ENCODE peak calls at places on chromosomes 2 and 18, in seven cellular contexts. P, L, R, N, G, I and F are unnamed samples.

GRCh38 chr2:226644342-226644957 is 155.2 kb downstream of the IRS1 start:
- DNase-seq in R (no peak), I (peak; percentile 33), P (peak; percentile 78), L (peak; percentile 67), G (no peak), N (no peak), F (no peak)

GRCh38 chr2:239903210-239903609 is 121.9 kb downstream of the NDUFA10 start:
- DNase-seq in R (no peak), L (no peak), P (no peak), G (no peak), I (no peak), N (no peak), F (no peak)

GRCh38 chr2:208406474-208407451 is at the start of gene PTH2R:
- DNase-seq in I (no peak), P (no peak), G (no peak), L (peak; percentile 5), N (no peak), R (peak; percentile 71), F (no peak)

GRCh38 chr2:208867374-208867773 is 460.8 kb downstream of the PTH2R start:
- DNase-seq in P (no peak), G (no peak), N (no peak), I (no peak), R (no peak), L (no peak), F (no peak)

GRCh38 chr2:10658041-10658913 is 31.5 kb downstream of the NOL10 start:
- DNase-seq in G (no peak), I (no peak), L (peak; percentile 59), R (no peak), N (peak; percentile 80), P (peak; percentile 88), F (peak; percentile 67)

GRCh38 chr2:27083410-27084296 is 2.9 kb upstream of the KHK start:
- DNase-seq in L (no peak), I (no peak), P (no peak), G (no peak), R (no peak), N (peak; percentile 31), F (no peak)

GRCh38 chr2:105143467-105144127 is 97.9 kb upstream of the GPR45 start:
- DNase-seq in L (no peak), P (no peak), G (no peak), R (no peak), N (no peak), I (no peak), F (no peak)

GRCh38 chr2:9984217-9984739 is 32.8 kb downstream of the GRHL1 start:
- DNase-seq in I (no peak), P (peak; percentile 50), G (peak; percentile 73), R (no peak), L (peak; percentile 73), N (no peak), F (no peak)

GRCh38 chr18:3448845-3449701 is 899 bp upstream of the TGIF1 start:
- DNase-seq in I (peak; percentile 83), G (peak; percentile 86), R (peak; percentile 81), P (peak; percentile 83), N (peak; percentile 89), L (peak; percentile 94), F (no peak)

GRCh38 chr2:72980535-72981217 is 63.4 kb downstream of the EMX1 start:
- DNase-seq in N (peak; percentile 64), I (no peak), G (no peak), L (no peak), R (no peak), P (peak; percentile 22), F (peak; percentile 31)

GRCh38 chr2:120510751-120511395 is 164.9 kb downstream of the INHBB start:
- DNase-seq in R (no peak), L (no peak), N (no peak), P (no peak), I (no peak), G (no peak), F (no peak)

GRCh38 chr2:12262681-12263436 is 453.9 kb upstream of the TRIB2 start:
- DNase-seq in R (peak; percentile 60), P (peak; percentile 52), G (no peak), I (no peak), N (no peak), L (peak; percentile 87), F (no peak)

GRCh38 chr2:197265931-197266330 is 44.6 kb downstream of the ANKRD44 start:
- DNase-seq in L (no peak), I (no peak), P (no peak), N (no peak), R (no peak), G (no peak), F (no peak)

GRCh38 chr2:54360055-54360792 is 95.9 kb upstream of the SPTBN1 start:
- DNase-seq in L (peak; percentile 76), I (peak; percentile 44), G (peak; percentile 94), N (no peak), R (peak; percentile 40), P (peak; percentile 50), F (no peak)

GRCh38 chr2:202642567-202642966 is 7.8 kb downstream of the FAM117B start:
- DNase-seq in N (no peak), G (no peak), L (no peak), P (no peak), I (no peak), R (no peak), F (no peak)

GRCh38 chr18:38961880-38962279 is 1396.3 kb upstream of the CELF4 start:
- DNase-seq in N (no peak), G (no peak), R (no peak), L (no peak), I (no peak), P (no peak), F (no peak)

GRCh38 chr2:168136392-168136977 is 110.9 kb downstream of the STK39 start:
- DNase-seq in G (peak; percentile 57), L (peak; percentile 65), P (peak; percentile 59), N (no peak), I (no peak), R (no peak), F (no peak)

GRCh38 chr2:34498561-34498960 is 899.5 kb upstream of the FAM98A start:
- DNase-seq in G (no peak), P (no peak), R (no peak), L (no peak), N (no peak), I (no peak), F (peak; percentile 73)

GRCh38 chr2:70995227-70995729 is 605 bp upstream of the TEX261 start:
- DNase-seq in P (peak; percentile 23), I (no peak), L (peak; percentile 27), R (peak; percentile 63), N (peak; percentile 60), G (peak; percentile 30), F (no peak)

GRCh38 chr2:168889635-168890005 is 610 bp downstream of the SPC25 start:
- DNase-seq in P (no peak), L (no peak), I (no peak), N (no peak), R (no peak), G (no peak), F (no peak)

GRCh38 chr2:173058097-173058496 is 17.5 kb upstream of the MAP3K20 start:
- DNase-seq in R (no peak), I (no peak), N (no peak), P (no peak), G (no peak), L (peak; percentile 38), F (no peak)

GRCh38 chr2:11075221-11075620 is 80.0 kb upstream of the SLC66A3 start:
- DNase-seq in L (no peak), I (no peak), N (no peak), G (no peak), P (no peak), R (no peak), F (no peak)

GRCh38 chr2:207352978-207353377 is 176.8 kb upstream of the CREB1 start:
- DNase-seq in R (no peak), P (no peak), L (peak; percentile 46), G (no peak), I (no peak), N (no peak), F (no peak)

GRCh38 chr2:21787931-21788330 is 664.2 kb downstream of the TDRD15 start:
- DNase-seq in N (no peak), G (no peak), I (no peak), P (no peak), L (peak; percentile 43), R (no peak), F (no peak)

GRCh38 chr18:23173912-23174311 is 38.6 kb downstream of the CABLES1 start:
- DNase-seq in G (no peak), P (no peak), N (no peak), L (no peak), I (no peak), R (no peak), F (no peak)

GRCh38 chr2:174717916-174718315 is 46.4 kb downstream of the CHRNA1 start:
- DNase-seq in I (no peak), P (no peak), N (no peak), G (no peak), R (no peak), L (no peak), F (no peak)

GRCh38 chr2:25671622-25672021 is 1.8 kb downstream of the DTNB start:
- DNase-seq in L (no peak), R (peak; percentile 50), N (peak; percentile 71), P (no peak), G (no peak), I (no peak), F (no peak)
- H3K4me3 ChIP-seq in L (no peak overlapping the region), R (no peak overlapping the region), N (peak overlapping the region; percentile 61), P (no peak overlapping the region), G (no peak overlapping the region), I (no peak overlapping the region), F (no peak overlapping the region)

GRCh38 chr2:177314194-177314593 is 49.7 kb upstream of the NFE2L2 start:
- DNase-seq in R (no peak), I (no peak), L (peak; percentile 98), P (peak; percentile 82), G (no peak), N (peak; percentile 54), F (no peak)
- H3K4me3 ChIP-seq in R (no peak overlapping the region), I (no peak overlapping the region), L (no peak overlapping the region), P (no peak overlapping the region), G (no peak overlapping the region), N (no peak overlapping the region), F (no peak overlapping the region)

GRCh38 chr2:146239392-146240135 is 1605.3 kb upstream of the ACVR2A start:
- DNase-seq in P (peak; percentile 86), L (peak; percentile 26), R (no peak), N (no peak), G (no peak), I (no peak), F (no peak)
- H3K4me3 ChIP-seq in P (no peak overlapping the region), L (no peak overlapping the region), R (no peak overlapping the region), N (no peak overlapping the region), G (no peak overlapping the region), I (no peak overlapping the region), F (no peak overlapping the region)

DNA sequence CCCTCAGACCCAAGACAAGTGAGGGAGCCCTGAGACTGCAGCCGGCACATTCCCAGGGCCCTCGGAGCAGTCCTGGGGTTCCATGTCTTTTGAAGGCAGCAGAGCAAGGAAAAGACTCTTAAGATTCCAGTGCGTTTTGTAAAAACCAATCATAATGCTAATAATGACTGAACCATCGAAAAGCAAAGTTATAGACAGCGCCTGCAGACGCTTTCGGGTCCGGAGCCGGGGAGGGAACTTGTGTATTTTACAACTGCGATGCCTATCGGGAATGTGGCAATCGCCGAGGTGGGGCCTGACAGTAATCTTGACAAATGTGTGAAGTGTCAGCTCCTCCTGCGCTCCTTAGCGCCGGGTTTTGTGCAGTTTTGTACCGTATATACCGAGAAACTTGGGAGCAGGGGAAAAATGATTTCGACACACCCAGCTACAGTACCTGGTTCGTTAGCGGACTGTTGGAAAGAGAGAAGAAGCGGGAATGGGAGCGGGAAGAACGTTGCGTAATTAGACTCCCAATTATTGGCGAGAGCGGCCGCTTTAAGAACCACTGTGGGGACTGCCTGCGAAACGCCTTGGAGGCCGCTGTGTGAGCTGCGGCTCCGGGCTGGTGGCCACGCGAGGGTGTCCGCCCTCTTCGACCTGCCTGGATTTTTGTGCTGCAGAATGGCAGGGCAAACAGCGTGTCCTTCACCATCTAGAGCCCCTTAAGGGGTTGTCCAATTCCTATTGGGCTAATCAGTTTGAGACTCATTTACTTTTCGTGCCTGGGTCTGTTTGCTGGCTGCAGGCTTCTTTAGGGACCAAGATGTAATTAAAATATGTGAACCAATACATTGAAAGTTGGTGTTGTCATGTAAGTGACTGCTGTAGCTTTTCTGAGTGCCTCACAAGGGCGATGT is 2.4 kb downstream of the EPAS1 start:
- DNase-seq in L (peak; percentile 80), I (peak; percentile 76), N (peak; percentile 84), R (peak; percentile 84), P (peak; percentile 43), G (peak; percentile 73), F (no peak)
- H3K4me3 ChIP-seq in L (peak overlapping the region; percentile 78), I (peak overlapping the region; percentile 94), N (peak overlapping the region; percentile 80), R (peak overlapping the region; percentile 52), P (peak overlapping the region; percentile 50), G (peak overlapping the region; percentile 66), F (peak overlapping the region; percentile 96)